ENCODE peak calls at places on chromosomes 4 and X, in four cellular contexts. G is esophagus squamous epithelium, O is thyroid gland, I is fibroblast of lung. V is an unnamed sample.

GRCh38 chrX:134670241-134670811 is 12.1 kb upstream of the PLAC1 start:
- DNase-seq in G (no peak), O (no peak), I (peak), V (no peak)

GRCh38 chrX:44344194-44344593 is 722 bp upstream of the EFHC2 start:
- DNase-seq in G (no peak), I (no peak), O (peak), V (no peak)

GRCh38 chr4:123390846-123391456 is 5.6 kb upstream of the SPRY1 start:
- DNase-seq in O (no peak), G (no peak), I (no peak), V (no peak)

GRCh38 chrX:121163443-121163842 is 116.0 kb downstream of the GLUD2 start:
- DNase-seq in I (no peak), G (no peak), O (no peak), V (no peak)

GRCh38 chr4:82500106-82500738 is 61.6 kb downstream of the TMEM150C start:
- DNase-seq in G (no peak), I (peak), O (no peak), V (no peak)

GRCh38 chr4:146638801-146639351 is at the start of gene POU4F2:
- DNase-seq in I (peak), O (no peak), G (no peak), V (no peak)

GRCh38 chr4:153409924-153410501 is 56.1 kb upstream of the TMEM131L start:
- DNase-seq in O (no peak), G (no peak), I (peak), V (no peak)

GRCh38 chrX:46837543-46838481 is 969 bp downstream of the RP2 start:
- DNase-seq in I (peak), G (no peak), O (no peak), V (no peak)

GRCh38 chr4:107252621-107253020 is 216.5 kb upstream of the DKK2 start:
- DNase-seq in I (peak), O (no peak), G (no peak), V (no peak)

GRCh38 chrX:727738-728621 is 97.4 kb downstream of the SHOX start:
- DNase-seq in I (no peak), O (no peak), G (no peak), V (no peak)

GRCh38 chrX:1388651-1389050 is 3.3 kb downstream of the SLC25A6 start:
- DNase-seq in O (no peak), G (no peak), I (no peak), V (no peak)

GRCh38 chr4:151012836-151013235 is 2.2 kb downstream of the LRBA start:
- DNase-seq in O (peak), G (no peak), I (no peak), V (no peak)

GRCh38 chr4:183969596-183969995 is 64.5 kb downstream of the STOX2 start:
- DNase-seq in I (no peak), O (no peak), G (no peak), V (no peak)

GRCh38 chr4:110900206-110900769 is 277.4 kb upstream of the PITX2 start:
- DNase-seq in O (no peak), I (peak), G (no peak), V (no peak)

GRCh38 chr4:114038762-114039392 is 59.4 kb upstream of the ARSJ start:
- DNase-seq in I (no peak), G (no peak), O (no peak), V (no peak)

GRCh38 chr4:147518846-147519767 is 38.2 kb downstream of the EDNRA start:
- DNase-seq in G (no peak), I (peak), O (peak), V (no peak)

GRCh38 chr4:59855630-59856352 is 1344.3 kb upstream of the ADGRL3 start:
- DNase-seq in I (no peak), O (no peak), G (no peak), V (no peak)

GRCh38 chr4:53591372-53591892 is at the start of gene LNX1:
- DNase-seq in I (no peak), O (peak), G (peak), V (no peak)

GRCh38 chr4:126616795-126617194 is 1016.0 kb upstream of the INTU start:
- DNase-seq in I (no peak), G (no peak), O (no peak), V (no peak)

GRCh38 chr4:158809611-158810486 is 41.0 kb downstream of the FNIP2 start:
- DNase-seq in O (peak), G (no peak), I (peak), V (no peak)

GRCh38 chr4:145868637-145869409 is 69.8 kb downstream of the ZNF827 start:
- DNase-seq in G (no peak), O (no peak), I (peak), V (no peak)

GRCh38 chr4:90099795-90100194 is 27.4 kb upstream of the CCSER1 start:
- DNase-seq in I (peak), O (no peak), G (no peak), V (no peak)

GRCh38 chr4:37068580-37068979 is 176.0 kb upstream of the NWD2 start:
- DNase-seq in I (no peak), G (no peak), O (no peak), V (no peak)

GRCh38 chr4:139734201-139734874 is 68.7 kb downstream of the MGST2 start:
- DNase-seq in I (peak), G (no peak), O (no peak), V (no peak)
- H3K27ac ChIP-seq in I (peak), G (peak), O (peak), V (peak)

GRCh38 chr4:121072080-121072835 is at the start of gene NDNF:
- DNase-seq in G (no peak), I (peak), O (peak), V (no peak)

GRCh38 chr4:121071640-121072037 is 696 bp downstream of the NDNF start:
- DNase-seq in I (no peak), O (no peak), G (no peak), V (no peak)

GRCh38 chr4:121070274-121070673 is 2.1 kb downstream of the NDNF start:
- DNase-seq in I (no peak), G (no peak), O (no peak), V (no peak)

GRCh38 chr4:121069419-121069818 is 2.9 kb downstream of the NDNF start:
- DNase-seq in I (no peak), G (no peak), O (no peak), V (no peak)

DNA sequence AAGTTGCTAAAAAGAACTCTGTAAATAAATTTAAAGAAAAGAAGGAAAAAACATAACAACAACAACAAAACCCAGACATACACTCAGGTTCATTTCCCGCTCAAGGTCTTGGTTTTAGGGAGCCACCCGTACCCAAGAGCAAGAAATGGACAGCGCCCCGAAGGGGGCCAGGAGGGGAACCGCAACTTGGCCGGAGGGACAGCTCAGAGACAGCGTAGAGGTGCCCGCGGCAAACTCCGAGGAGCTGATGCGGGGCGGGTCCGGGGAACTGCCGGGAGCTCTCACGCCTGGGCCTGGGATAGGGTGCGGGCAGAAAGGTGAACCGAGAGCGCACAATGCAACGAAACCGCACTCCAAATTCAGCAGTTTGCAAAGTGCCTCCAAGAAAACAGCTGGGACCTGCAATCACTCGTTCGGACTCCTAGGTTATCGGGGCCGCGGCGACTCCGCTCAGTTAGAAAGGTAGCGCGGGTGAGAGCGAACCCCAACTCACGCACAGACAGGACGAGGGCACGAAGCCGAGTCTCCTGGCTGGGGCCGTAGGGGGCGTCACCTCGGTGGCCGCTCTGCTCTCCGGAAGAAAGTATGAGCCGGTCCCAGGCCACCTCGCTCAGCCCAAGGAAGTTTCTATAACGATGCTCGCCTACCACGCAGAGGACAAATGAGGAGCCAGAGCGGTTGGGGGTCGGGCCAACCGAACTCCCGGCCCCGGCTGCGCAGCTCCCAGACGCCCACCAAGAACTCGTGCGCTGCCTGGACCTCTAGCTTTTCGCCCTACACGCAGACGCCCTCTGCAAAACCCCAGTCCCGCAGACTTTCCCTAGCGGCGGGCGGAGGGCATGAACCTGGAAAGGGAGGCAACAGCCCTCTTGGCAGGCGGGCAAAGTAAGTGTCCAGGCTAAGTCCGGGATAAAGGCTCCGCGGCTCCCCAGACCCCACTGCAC is 1.4 kb downstream of the NDNF start:
- DNase-seq in O (peak), I (peak), G (no peak), V (no peak)
- TF ChIP-seq CTCF in O (no peak), I (peak), G (peak), V (peak)

GRCh38 chrX:141405878-141406492 is 163.7 kb upstream of the SPANXC start:
- DNase-seq in G (no peak), I (peak), O (no peak), V (no peak)
- H3K27ac ChIP-seq in G (no peak), I (no peak), O (no peak), V (no peak)

DNA sequence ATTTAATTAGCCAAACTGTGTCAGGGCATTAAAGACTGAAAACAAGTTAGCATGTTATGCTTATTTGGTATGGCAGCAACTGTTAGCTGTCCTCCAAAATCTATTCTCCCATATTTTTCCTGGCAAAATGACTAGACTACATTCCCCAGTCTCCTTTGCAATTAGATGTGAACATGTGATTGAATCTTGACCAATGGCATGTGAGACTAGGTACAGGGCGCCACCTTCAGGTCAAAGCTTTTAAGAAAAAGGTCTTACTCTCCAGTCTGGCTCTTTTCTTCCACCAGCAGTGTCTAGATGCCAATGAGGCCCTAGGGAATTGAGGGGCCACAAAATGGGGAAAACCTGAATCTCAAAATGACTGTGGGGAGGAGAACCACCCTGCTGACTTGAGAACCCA is 408.2 kb downstream of the SMARCA1 start:
- DNase-seq in G (no peak), I (peak), O (peak), V (no peak)
- TF ChIP-seq CTCF in G (no peak), I (no peak), O (no peak), V (no peak)

GRCh38 chr4:128954941-128955340 is 138.4 kb downstream of the SCLT1 start:
- DNase-seq in O (no peak), G (no peak), I (no peak), V (no peak)
- H3K27ac ChIP-seq in O (no peak), G (no peak), I (no peak), V (no peak)

GRCh38 chrX:37942170-37942569 is 64.2 kb upstream of the SYTL5 start:
- DNase-seq in O (no peak), G (no peak), I (no peak), V (no peak)
- TF ChIP-seq CTCF in O (no peak), G (no peak), I (no peak), V (no peak)

V was measured in thoracic aorta.